ENCODE peak calls at places on chromosomes 3 and 15, in four cellular contexts. H is SK-N-SH, Z is GM12878, P is K562. F is an unnamed sample.

GRCh38 chr3:63818282-63819150 is 583 bp upstream of the C3orf49 start:
- DNase-seq in H (peak), Z (peak), P (peak), F (peak)

GRCh38 chr15:92525758-92526245 is 129.8 kb downstream of the FAM174B start:
- DNase-seq in H (no peak), Z (no peak), P (no peak), F (no peak)

GRCh38 chr3:9600597-9600996 is 47.0 kb upstream of the LHFPL4 start:
- DNase-seq in H (peak), Z (no peak), P (no peak), F (peak)

GRCh38 chr3:66037330-66037985 is 1.3 kb downstream of the MAGI1 start:
- DNase-seq in H (peak), Z (no peak), P (no peak), F (peak)

GRCh38 chr3:195467641-195468390 is 25.0 kb upstream of the ACAP2 start:
- DNase-seq in H (no peak), Z (no peak), P (no peak), F (no peak)

GRCh38 chr15:70632981-70633380 is 130.4 kb downstream of the UACA start:
- DNase-seq in H (no peak), Z (no peak), P (no peak), F (no peak)

GRCh38 chr15:31468911-31469800 is 142.5 kb downstream of the KLF13 start:
- DNase-seq in H (no peak), Z (no peak), P (no peak), F (no peak)

GRCh38 chr3:126517986-126518778 is 609 bp upstream of the UROC1 start:
- DNase-seq in H (no peak), Z (no peak), P (no peak), F (no peak)

GRCh38 chr3:72446406-72447058 is 401.7 kb downstream of the SHQ1 start:
- DNase-seq in H (no peak), Z (no peak), P (no peak), F (no peak)

GRCh38 chr15:58484794-58485600 is 53.2 kb downstream of the LIPC start:
- DNase-seq in H (no peak), Z (no peak), P (no peak), F (no peak)

GRCh38 chr3:152054315-152054714 is 180.9 kb downstream of the SUCNR1 start:
- DNase-seq in H (no peak), Z (no peak), P (no peak), F (no peak)

GRCh38 chr15:70936326-70936725 is 43.7 kb downstream of the LRRC49 start:
- DNase-seq in H (peak), Z (no peak), P (no peak), F (peak)

GRCh38 chr3:77179762-77180161 is 139.9 kb downstream of the ROBO2 start:
- DNase-seq in H (no peak), Z (no peak), P (peak), F (peak)

GRCh38 chr15:75718326-75718725 is 5.7 kb upstream of the CSPG4 start:
- DNase-seq in H (peak), Z (no peak), P (no peak), F (no peak)

GRCh38 chr15:39125904-39126303 is 455.0 kb upstream of the THBS1 start:
- DNase-seq in H (peak), Z (no peak), P (peak), F (peak)

GRCh38 chr3:179015551-179016020 is 56.0 kb downstream of the ZMAT3 start:
- DNase-seq in H (peak), Z (peak), P (peak), F (peak)

GRCh38 chr15:55270301-55270700 is 19.3 kb downstream of the RAB27A start:
- DNase-seq in H (peak), Z (no peak), P (no peak), F (no peak)

GRCh38 chr3:88988906-88989305 is 118.5 kb upstream of the EPHA3 start:
- DNase-seq in H (no peak), Z (no peak), P (no peak), F (no peak)

GRCh38 chr15:88882745-88883144 is 12.6 kb downstream of the HAPLN3 start:
- DNase-seq in H (no peak), Z (no peak), P (no peak), F (no peak)

GRCh38 chr3:156751461-156752025 is 74.6 kb upstream of the LEKR1 start:
- DNase-seq in H (peak), Z (no peak), P (no peak), F (peak)

GRCh38 chr3:39937874-39938273 is 128.5 kb downstream of the MYRIP start:
- DNase-seq in H (no peak), Z (no peak), P (no peak), F (no peak)

GRCh38 chr3:188578579-188579363 is 424.8 kb downstream of the LPP start:
- DNase-seq in H (no peak), Z (no peak), P (no peak), F (no peak)

GRCh38 chr3:170992854-170993253 is 33.7 kb downstream of the SLC2A2 start:
- DNase-seq in H (no peak), Z (no peak), P (no peak), F (peak)

GRCh38 chr3:125190781-125191180 is 21.8 kb downstream of the SLC12A8 start:
- DNase-seq in H (no peak), Z (no peak), P (no peak), F (no peak)

GRCh38 chr3:4949659-4950058 is 29.6 kb upstream of the BHLHE40 start:
- DNase-seq in H (no peak), Z (no peak), P (no peak), F (no peak)

GRCh38 chr3:113084777-113085176 is 94.0 kb downstream of the GTPBP8 start:
- DNase-seq in H (no peak), Z (no peak), P (no peak), F (no peak)

GRCh38 chr15:39919740-39920509 is at the start of gene GPR176:
- DNase-seq in H (peak), Z (no peak), P (no peak), F (no peak)

GRCh38 chr3:116188231-116188785 is 257.0 kb downstream of the LSAMP start:
- DNase-seq in H (no peak), Z (no peak), P (no peak), F (no peak)

GRCh38 chr15:59276225-59277178 is 69.9 kb downstream of the LDHAL6B start:
- DNase-seq in H (no peak), Z (no peak), P (no peak), F (no peak)

GRCh38 chr15:61003683-61004299 is 225.3 kb downstream of the RORA start:
- DNase-seq in H (no peak), Z (no peak), P (no peak), F (no peak)

DNA sequence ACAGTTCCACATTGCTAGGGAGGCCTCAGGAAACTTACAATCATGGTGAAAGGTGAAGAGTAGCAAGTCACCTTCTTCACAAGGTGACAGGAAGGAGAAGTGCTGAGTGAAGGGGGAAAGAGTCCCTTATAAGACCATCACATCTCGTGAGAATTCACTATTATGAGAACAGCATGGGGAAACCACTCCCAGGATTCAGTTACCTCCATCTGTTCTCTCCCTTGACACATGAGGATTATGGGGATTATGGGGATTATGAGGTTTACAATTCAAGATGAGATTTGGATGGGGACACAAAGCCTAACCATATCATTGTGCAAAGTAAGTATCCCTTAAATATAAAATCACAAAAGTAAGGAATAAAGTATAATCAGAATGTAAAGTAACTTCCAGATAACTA is 375.9 kb upstream of the NAALADL2 start:
- DNase-seq in H (no peak), Z (no peak), P (no peak), F (no peak)
- TF ChIP-seq JUND in H (no peak), Z (no peak), P (no peak), F (no peak)

GRCh38 chr15:44775923-44776322 is 39.6 kb downstream of the TRIM69 start:
- DNase-seq in H (peak), Z (no peak), P (no peak), F (no peak)
- TF ChIP-seq JUND in H (no peak), Z (no peak), P (no peak), F (no peak)

GRCh38 chr3:74613060-74613459 is 1.4 kb downstream of the CNTN3 start:
- DNase-seq in H (no peak), Z (no peak), P (no peak), F (no peak)
- TF ChIP-seq JUND in H (peak), Z (no peak), P (no peak), F (no peak)

GRCh38 chr3:109045271-109046051 is 72.5 kb downstream of the MORC1 start:
- DNase-seq in H (no peak), Z (no peak), P (no peak), F (no peak)
- TF ChIP-seq JUND in H (no peak), Z (no peak), P (no peak), F (no peak)

GRCh38 chr3:47266709-47267489 is 15.7 kb downstream of the KIF9 start:
- DNase-seq in H (peak), Z (peak), P (peak), F (no peak)
- TF ChIP-seq JUND in H (peak), Z (no peak), P (peak), F (no peak)

GRCh38 chr3:30768703-30769550 is 125.5 kb downstream of the GADL1 start:
- DNase-seq in H (peak), Z (no peak), P (peak), F (peak)
- TF ChIP-seq JUND in H (no peak), Z (no peak), P (no peak), F (no peak)

GRCh38 chr3:23072672-23073071 is 130.5 kb upstream of the UBE2E2 start:
- DNase-seq in H (no peak), Z (no peak), P (no peak), F (no peak)

GRCh38 chr3:23073721-23074300 is 129.3 kb upstream of the UBE2E2 start:
- DNase-seq in H (no peak), Z (no peak), P (no peak), F (no peak)

GRCh38 chr3:23071758-23072157 is 131.4 kb upstream of the UBE2E2 start:
- DNase-seq in H (no peak), Z (no peak), P (no peak), F (no peak)

GRCh38 chr3:23068016-23068728 is 135.0 kb upstream of the UBE2E2 start:
- DNase-seq in H (no peak), Z (no peak), P (no peak), F (no peak)

GRCh38 chr3:23071306-23071705 is 131.8 kb upstream of the UBE2E2 start:
- DNase-seq in H (no peak), Z (no peak), P (no peak), F (no peak)
- TF ChIP-seq JUND in H (no peak), Z (no peak), P (no peak), F (no peak)

DNA sequence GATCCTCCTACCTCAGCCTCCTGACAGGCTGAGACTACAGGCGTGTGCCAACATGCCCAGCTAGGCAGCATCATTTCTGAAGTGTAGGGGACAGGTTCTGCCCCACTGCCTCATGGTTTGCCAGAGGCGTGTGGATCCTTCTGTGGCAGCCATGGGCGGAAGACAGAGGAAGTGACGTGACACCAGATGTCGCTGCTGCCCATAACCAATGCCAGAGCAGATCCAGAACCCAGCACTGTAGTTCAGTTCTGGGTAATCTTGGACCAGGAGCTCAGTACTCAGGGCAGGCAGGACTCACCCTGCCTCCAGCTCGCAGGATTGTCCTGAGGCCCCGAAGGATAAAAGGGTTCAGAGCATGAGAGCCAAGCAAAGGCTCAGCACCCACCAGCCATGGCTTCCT is 8.2 kb downstream of the RBPMS2 start:
- DNase-seq in H (peak), Z (no peak), P (no peak), F (no peak)
- TF ChIP-seq JUND in H (no peak), Z (no peak), P (no peak), F (no peak)

DNA sequence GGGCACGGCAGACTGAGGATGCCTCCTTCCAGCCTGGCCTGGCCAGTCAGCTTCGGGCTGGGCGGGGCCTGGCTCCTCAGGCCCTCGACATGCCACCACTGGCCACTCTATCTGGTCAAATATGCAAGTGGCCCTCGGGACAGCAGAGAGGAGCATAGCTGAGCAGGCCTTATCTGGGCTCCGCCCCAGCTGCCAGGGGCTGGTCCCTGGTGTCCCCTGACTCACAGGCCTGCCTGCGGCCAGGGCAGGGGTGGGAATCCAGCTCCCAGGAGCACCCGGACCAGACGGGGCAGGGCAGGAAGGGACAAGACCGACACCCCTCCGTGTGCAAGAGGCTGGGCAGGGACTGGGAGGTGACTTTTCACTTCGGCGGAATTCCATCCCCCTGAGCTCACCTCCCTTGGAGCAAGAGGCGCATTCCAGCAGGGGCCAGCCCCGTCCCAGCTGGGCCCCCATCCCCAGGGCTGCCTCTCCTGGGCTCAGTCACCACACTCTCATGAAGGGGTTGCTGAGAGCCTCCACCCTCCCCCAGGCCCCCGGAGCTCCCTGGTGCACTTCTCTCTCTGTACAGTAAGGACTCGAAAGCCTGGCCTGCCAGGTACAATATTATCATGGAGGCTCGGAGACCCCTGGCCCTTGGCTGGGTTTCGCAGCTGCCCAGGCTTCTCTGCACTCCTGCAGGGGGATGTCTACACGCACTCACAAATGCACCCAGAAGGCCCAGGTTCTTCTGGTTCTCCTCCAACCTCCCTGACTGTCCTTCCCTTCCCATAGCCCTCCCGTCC is 29.5 kb downstream of the WNT7A start:
- DNase-seq in H (no peak), Z (no peak), P (no peak), F (peak)
- TF ChIP-seq JUND in H (no peak), Z (no peak), P (no peak), F (no peak)

GRCh38 chr3:193389335-193389734 is 10.8 kb upstream of the ATP13A5 start:
- DNase-seq in H (no peak), Z (no peak), P (no peak), F (no peak)
- TF ChIP-seq JUND in H (no peak), Z (no peak), P (no peak), F (no peak)

F was measured in T47D.